ENCODE peak calls at places on chromosomes 2 and 18, in seven cellular contexts. Z is K562, Y is SK-N-SH, N is HepG2, A is GM12878, J is H1, C is GM12892. S is an unnamed sample.

GRCh38 chr2:178320011-178320410 is 125.7 kb downstream of the OSBPL6 start:
- DNase-seq in C (no peak), J (no peak), A (no peak), Y (no peak), N (no peak), Z (no peak), S (no peak)

GRCh38 chr18:62249478-62250097 is 62.5 kb downstream of the RELCH start:
- DNase-seq in Y (peak; percentile 32), C (peak; percentile 2), N (peak; percentile 78), Z (peak; percentile 48), J (peak; percentile 59), A (peak; percentile 35), S (peak; percentile 6)

GRCh38 chr2:201275991-201276390 is 15.7 kb downstream of the CASP8 start:
- DNase-seq in C (no peak), Y (no peak), Z (no peak), A (no peak), N (no peak), J (peak; percentile 60), S (no peak)

GRCh38 chr18:25465152-25465790 is 113.3 kb upstream of the ZNF521 start:
- DNase-seq in C (no peak), A (no peak), Y (no peak), N (no peak), Z (no peak), J (no peak), S (no peak)

GRCh38 chr2:100639588-100640195 is 76.9 kb downstream of the PDCL3 start:
- DNase-seq in Y (no peak), J (peak; percentile 49), A (no peak), C (no peak), Z (no peak), N (no peak), S (no peak)

GRCh38 chr2:119264781-119265692 is 41.4 kb downstream of the STEAP3 start:
- DNase-seq in N (peak; percentile 51), J (peak; percentile 81), Y (peak; percentile 75), A (peak; percentile 7), Z (peak; percentile 71), C (peak; percentile 58), S (peak; percentile 66)

GRCh38 chr2:82478641-82479040 is 1980.4 kb downstream of the SUCLG1 start:
- DNase-seq in N (no peak), A (no peak), Y (no peak), J (no peak), C (no peak), Z (no peak), S (no peak)

GRCh38 chr2:141959941-141960340 is 170.9 kb downstream of the LRP1B start:
- DNase-seq in Y (no peak), J (no peak), A (no peak), Z (no peak), C (no peak), N (no peak), S (no peak)

GRCh38 chr2:163658556-163658955 is 77.3 kb downstream of the FIGN start:
- DNase-seq in A (no peak), J (no peak), Y (no peak), C (no peak), Z (no peak), N (no peak), S (no peak)

GRCh38 chr18:42131044-42131939 is 176.3 kb downstream of the PIK3C3 start:
- DNase-seq in N (no peak), A (no peak), J (no peak), C (no peak), Z (no peak), Y (peak; percentile 35), S (no peak)

GRCh38 chr18:58977801-58978200 is 113.1 kb downstream of the ZNF532 start:
- DNase-seq in J (no peak), C (no peak), Z (no peak), N (no peak), Y (no peak), A (no peak), S (no peak)

GRCh38 chr2:7692657-7693161 is 775.5 kb downstream of the RNF144A start:
- DNase-seq in Y (no peak), Z (no peak), J (no peak), C (no peak), N (no peak), A (no peak), S (no peak)

GRCh38 chr2:111119004-111119846 is 1.5 kb upstream of the BCL2L11 start:
- DNase-seq in C (no peak), N (no peak), Z (no peak), J (peak; percentile 66), A (no peak), Y (no peak), S (no peak)

GRCh38 chr2:199798881-199799580 is 52.0 kb downstream of the FTCDNL1 start:
- DNase-seq in J (no peak), C (no peak), Y (no peak), N (no peak), Z (no peak), A (no peak), S (no peak)

GRCh38 chr2:31390324-31390723 is 24.2 kb downstream of the XDH start:
- DNase-seq in C (no peak), A (no peak), N (no peak), Y (no peak), Z (no peak), J (no peak), S (no peak)

GRCh38 chr2:124988111-124988510 is 963.0 kb downstream of the CNTNAP5 start:
- DNase-seq in Z (no peak), Y (no peak), A (no peak), J (no peak), C (no peak), N (no peak), S (no peak)

DNA sequence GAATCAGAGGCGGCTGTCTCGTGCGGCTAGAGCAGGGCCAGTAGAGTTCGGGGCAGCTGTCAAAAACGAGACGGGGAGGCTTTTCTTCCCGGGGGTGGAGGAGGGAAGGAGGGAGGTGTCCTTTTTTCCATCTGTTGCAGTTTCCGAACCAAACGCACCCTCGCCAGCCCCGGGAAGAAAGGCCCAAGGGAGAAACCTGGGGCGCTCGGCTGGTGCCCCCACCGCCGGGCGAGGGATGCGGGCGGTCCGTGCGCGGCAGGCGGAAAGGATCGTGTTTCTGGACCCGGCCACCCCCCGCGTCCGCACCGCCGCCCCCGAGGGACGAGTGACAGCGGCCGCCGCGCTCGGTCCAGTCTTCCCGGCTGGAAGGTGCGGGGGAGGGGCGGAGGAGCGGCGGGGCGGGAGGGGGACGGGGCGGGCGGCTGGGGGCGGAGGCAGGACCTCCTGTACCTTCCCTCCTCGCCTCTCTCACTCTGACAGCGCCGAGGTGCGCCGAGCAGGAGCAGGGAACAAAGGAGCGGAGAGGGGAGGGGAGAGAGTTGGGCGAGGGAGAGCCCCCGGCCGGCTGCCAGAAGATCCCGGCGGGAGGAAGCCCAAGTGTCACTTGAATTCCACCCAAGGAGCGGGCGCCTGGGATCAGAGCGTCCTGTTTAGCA is at the start of gene TGIF1:
- DNase-seq in C (no peak), A (no peak), Y (peak; percentile 77), Z (peak; percentile 87), N (peak; percentile 63), J (peak; percentile 82), S (no peak)
- TF ChIP-seq TAF1 in C (peak; percentile 0), A (no peak), Y (peak; percentile 72), Z (peak; percentile 79), N (peak; percentile 77), J (peak; percentile 38), S (no peak)

GRCh38 chr18:34223893-34224422 is 755 bp downstream of the NOL4 start:
- DNase-seq in N (no peak), A (no peak), Z (no peak), C (no peak), J (peak; percentile 49), Y (peak; percentile 40), S (no peak)

GRCh38 chr18:34225218-34225553 is 473 bp upstream of the NOL4 start:
- DNase-seq in Z (no peak), A (no peak), N (no peak), J (no peak), C (no peak), Y (no peak), S (no peak)

GRCh38 chr18:34223164-34223892 is 1.4 kb downstream of the NOL4 start:
- DNase-seq in J (peak; percentile 82), C (no peak), N (no peak), A (no peak), Z (no peak), Y (peak; percentile 57), S (no peak)

GRCh38 chr18:34222396-34223163 is 2.1 kb downstream of the NOL4 start:
- DNase-seq in Z (no peak), A (no peak), J (peak; percentile 83), Y (peak; percentile 64), N (no peak), C (no peak), S (no peak)

DNA sequence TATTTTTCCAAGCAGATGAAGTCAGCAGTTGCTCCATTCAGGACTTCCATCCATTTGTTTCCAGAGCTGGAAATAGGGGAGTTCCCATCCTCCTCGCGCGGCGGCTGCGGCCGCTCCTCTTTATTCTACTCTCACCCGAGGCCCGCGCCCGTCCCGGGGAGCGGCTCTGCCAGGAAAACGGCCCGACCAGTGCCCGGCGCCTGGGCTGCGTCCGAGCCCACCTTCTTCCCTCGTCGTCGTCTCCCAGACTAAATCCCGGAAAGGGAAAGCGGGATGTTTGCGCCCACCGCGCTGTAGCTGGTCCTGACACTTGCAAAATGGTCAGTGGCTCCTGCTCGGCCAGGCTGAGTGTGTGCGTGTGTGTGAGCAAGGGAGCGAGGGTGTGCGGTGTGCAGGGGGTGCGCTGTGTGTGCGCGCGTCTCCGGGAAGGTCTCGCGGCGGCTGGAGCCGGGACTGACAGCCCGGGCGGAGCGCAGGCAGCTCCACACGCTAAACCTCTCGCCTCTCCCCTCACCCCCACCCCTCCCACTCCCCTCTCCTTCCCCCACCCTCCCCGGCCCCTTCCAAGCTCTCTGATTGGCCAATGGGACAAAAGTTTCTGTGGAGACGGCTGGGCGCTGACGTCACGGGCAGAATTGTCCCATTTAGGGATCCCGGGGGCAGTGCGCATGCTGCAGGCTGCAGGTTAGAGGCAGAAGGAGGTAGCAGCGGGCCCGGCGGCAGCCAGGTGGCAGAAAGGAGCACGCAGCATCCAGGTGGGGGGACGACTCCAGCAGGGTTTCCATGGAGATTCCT is at the start of gene NOL4:
- DNase-seq in Z (no peak), N (peak; percentile 51), C (no peak), A (no peak), J (peak; percentile 93), Y (peak; percentile 89), S (no peak)
- TF ChIP-seq TAF1 in Z (no peak), N (no peak), C (no peak), A (no peak), J (peak; percentile 41), Y (no peak), S (no peak)

DNA sequence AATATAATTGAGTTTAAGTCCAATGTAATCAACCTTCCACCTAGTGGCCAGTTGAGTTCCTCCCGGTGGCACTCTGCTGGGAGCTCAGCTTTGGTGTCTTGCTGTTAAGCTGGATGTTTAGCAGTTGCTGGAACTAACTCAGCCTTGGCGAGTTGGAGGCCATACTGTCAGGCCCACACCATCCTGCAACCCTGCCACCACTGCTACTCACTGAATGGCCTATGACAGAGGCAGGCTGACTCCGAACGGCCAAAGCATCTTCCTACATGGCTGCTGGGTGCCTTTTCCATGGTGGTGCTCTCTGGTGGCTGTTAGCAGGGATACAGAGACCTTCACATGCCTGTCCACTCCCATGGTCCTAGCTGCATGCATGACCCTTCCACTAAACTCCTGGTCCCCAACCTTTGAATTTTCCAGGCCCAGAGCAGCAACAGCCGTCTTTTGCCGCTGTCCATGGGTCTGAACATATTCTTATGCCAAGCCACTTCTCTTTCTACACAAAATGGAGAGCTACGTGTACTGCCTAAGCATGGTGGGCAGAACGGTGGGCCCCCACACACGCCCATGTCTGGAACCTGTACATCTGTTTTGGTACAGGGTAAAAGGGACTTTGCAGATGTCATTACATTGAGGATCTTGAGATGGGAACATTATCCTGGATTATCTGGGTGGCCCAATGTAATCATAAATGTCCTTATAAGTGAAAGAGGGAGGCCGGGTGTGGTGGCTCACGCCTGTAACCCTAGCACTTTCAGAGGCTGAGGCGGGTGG is 15.0 kb upstream of the TRAF3IP1 start:
- DNase-seq in N (peak; percentile 51), Z (no peak), Y (no peak), J (no peak), C (no peak), A (no peak), S (no peak)
- TF ChIP-seq TAF1 in N (no peak), Z (no peak), Y (no peak), J (no peak), C (no peak), A (no peak), S (no peak)

GRCh38 chr2:73013941-73014340 is 57.6 kb downstream of the SFXN5 start:
- DNase-seq in A (no peak), Y (no peak), Z (no peak), N (no peak), J (no peak), C (no peak), S (no peak)
- TF ChIP-seq TAF1 in A (no peak), Y (no peak), Z (no peak), N (no peak), J (no peak), C (no peak), S (no peak)

S was measured in GM12891.